ENCODE peak calls at places on chromosome 1, in five cellular contexts. D is A549, M is Caco-2, P is NCI-H2227 treated with DMSO at 0.1 percent for 48 hours, U is T follicular helper cell. V is an unnamed sample.

GRCh38 chr1:59008599-59009347 is 224.9 kb upstream of the JUN start:
- DNase-seq in D (peak; percentile 11), P (no peak), U (no peak), M (no peak), V (no peak)

GRCh38 chr1:70546726-70547125 is 135.7 kb downstream of the CTH start:
- DNase-seq in D (no peak), U (no peak), P (no peak), M (no peak), V (no peak)

GRCh38 chr1:73771396-73771795 is 426.6 kb downstream of the LRRIQ3 start:
- DNase-seq in M (no peak), D (no peak), P (no peak), U (no peak), V (no peak)

GRCh38 chr1:193479187-193479586 is 292.8 kb upstream of the B3GALT2 start:
- DNase-seq in P (no peak), M (no peak), U (peak; percentile 67), D (no peak), V (no peak)

GRCh38 chr1:14928412-14928811 is 225.1 kb upstream of the TMEM51 start:
- DNase-seq in U (no peak), M (no peak), P (no peak), D (no peak), V (no peak)

GRCh38 chr1:204885790-204886189 is 15.1 kb downstream of the NFASC start:
- DNase-seq in D (no peak), U (no peak), M (no peak), P (no peak), V (no peak)

GRCh38 chr1:72230746-72231145 is 51.6 kb downstream of the NEGR1 start:
- DNase-seq in U (no peak), D (no peak), P (no peak), M (no peak), V (no peak)

GRCh38 chr1:234768171-234768568 is 158.2 kb upstream of the IRF2BP2 start:
- DNase-seq in M (no peak), U (no peak), D (no peak), P (no peak), V (no peak)

GRCh38 chr1:68977211-68977610 is 480.3 kb upstream of the DEPDC1 start:
- DNase-seq in P (no peak), U (no peak), M (no peak), D (no peak), V (no peak)

GRCh38 chr1:56355918-56356317 is 223.4 kb downstream of the PLPP3 start:
- DNase-seq in U (no peak), P (no peak), M (no peak), D (no peak), V (no peak)

GRCh38 chr1:164735315-164736052 is 176.5 kb downstream of the PBX1 start:
- DNase-seq in P (peak; percentile 87), M (peak; percentile 20), D (peak; percentile 70), U (no peak), V (no peak)

GRCh38 chr1:42420911-42421585 is 34.8 kb downstream of the ZMYND12 start:
- DNase-seq in U (no peak), P (peak; percentile 94), D (no peak), M (no peak), V (no peak)

GRCh38 chr1:28510350-28511223 is 4.7 kb downstream of the RCC1 start:
- DNase-seq in D (peak; percentile 40), P (no peak), U (no peak), M (no peak), V (no peak)

V was measured in lung.